ENCODE peak calls at places on chromosomes 11 and 22, in five cellular contexts. One of them, this sample, is unnamed.

GRCh38 chr22:26172389-26172990 is 3.2 kb downstream of the SEZ6L start:
- DNase-seq in left ventricle myocardium inferior: no peak
- DNase-seq in foreskin keratinocyte: peak; percentile 17
- DNase-seq in HepG2: peak; percentile 53
- DNase-seq in cardiac muscle cell: peak; percentile 75
- DNase-seq in this sample: no peak

GRCh38 chr22:31107206-31108118 is at the start of gene SELENOM:
- DNase-seq in foreskin keratinocyte: peak; percentile 94
- DNase-seq in cardiac muscle cell: peak; percentile 98
- DNase-seq in HepG2: peak; percentile 86
- DNase-seq in left ventricle myocardium inferior: peak; percentile 97
- DNase-seq in this sample: peak; percentile 98

GRCh38 chr22:49517211-49517610 is 310.5 kb downstream of the BRD1 start:
- DNase-seq in cardiac muscle cell: no peak
- DNase-seq in HepG2: no peak
- DNase-seq in foreskin keratinocyte: no peak
- DNase-seq in left ventricle myocardium inferior: no peak
- DNase-seq in this sample: no peak

GRCh38 chr11:117819096-117820040 is 5.2 kb downstream of the FXYD2 start:
- DNase-seq in HepG2: peak; percentile 61
- DNase-seq in foreskin keratinocyte: peak; percentile 62
- DNase-seq in left ventricle myocardium inferior: peak; percentile 71
- DNase-seq in cardiac muscle cell: peak; percentile 86
- DNase-seq in this sample: peak; percentile 66

GRCh38 chr11:8127442-8127841 is 41.4 kb downstream of the RIC3 start:
- DNase-seq in left ventricle myocardium inferior: no peak
- DNase-seq in foreskin keratinocyte: no peak
- DNase-seq in cardiac muscle cell: no peak
- DNase-seq in HepG2: no peak
- DNase-seq in this sample: no peak

GRCh38 chr11:122033193-122033592 is 82.8 kb downstream of the BLID start:
- DNase-seq in cardiac muscle cell: no peak
- DNase-seq in foreskin keratinocyte: no peak
- DNase-seq in HepG2: no peak
- DNase-seq in left ventricle myocardium inferior: no peak
- DNase-seq in this sample: no peak

GRCh38 chr11:57426754-57427691 is at the start of gene SLC43A3:
- DNase-seq in foreskin keratinocyte: peak; percentile 91
- DNase-seq in cardiac muscle cell: peak; percentile 36
- DNase-seq in HepG2: peak; percentile 19
- DNase-seq in left ventricle myocardium inferior: peak; percentile 75
- DNase-seq in this sample: peak; percentile 83

GRCh38 chr11:26229270-26229669 is 102.7 kb upstream of the ANO3 start:
- DNase-seq in foreskin keratinocyte: peak; percentile 88
- DNase-seq in left ventricle myocardium inferior: no peak
- DNase-seq in HepG2: no peak
- DNase-seq in cardiac muscle cell: no peak
- DNase-seq in this sample: no peak

GRCh38 chr11:134393638-134394037 is 18.4 kb downstream of the B3GAT1 start:
- DNase-seq in foreskin keratinocyte: no peak
- DNase-seq in left ventricle myocardium inferior: no peak
- DNase-seq in cardiac muscle cell: peak; percentile 42
- DNase-seq in HepG2: peak; percentile 13
- DNase-seq in this sample: no peak

GRCh38 chr22:43181321-43182076 is 5.4 kb downstream of the TTLL12 start:
- DNase-seq in foreskin keratinocyte: no peak
- DNase-seq in left ventricle myocardium inferior: no peak
- DNase-seq in HepG2: no peak
- DNase-seq in cardiac muscle cell: no peak
- DNase-seq in this sample: no peak

GRCh38 chr22:27480487-27480886 is 321.1 kb downstream of the MN1 start:
- DNase-seq in left ventricle myocardium inferior: no peak
- DNase-seq in HepG2: peak; percentile 74
- DNase-seq in cardiac muscle cell: no peak
- DNase-seq in foreskin keratinocyte: no peak
- DNase-seq in this sample: no peak

GRCh38 chr22:35189559-35189958 is 67.7 kb upstream of the HMGXB4 start:
- DNase-seq in foreskin keratinocyte: no peak
- DNase-seq in cardiac muscle cell: no peak
- DNase-seq in HepG2: no peak
- DNase-seq in left ventricle myocardium inferior: no peak
- DNase-seq in this sample: no peak

GRCh38 chr22:45083659-45084305 is 74.0 kb upstream of the PHF21B start:
- DNase-seq in cardiac muscle cell: no peak
- DNase-seq in foreskin keratinocyte: peak; percentile 65
- DNase-seq in left ventricle myocardium inferior: no peak
- DNase-seq in HepG2: no peak
- DNase-seq in this sample: no peak

GRCh38 chr11:19187880-19188279 is 13.9 kb downstream of the CSRP3 start:
- DNase-seq in left ventricle myocardium inferior: no peak
- DNase-seq in cardiac muscle cell: no peak
- DNase-seq in foreskin keratinocyte: no peak
- DNase-seq in HepG2: peak; percentile 46
- DNase-seq in this sample: no peak

GRCh38 chr11:76626921-76627391 is 43.6 kb downstream of the LRRC32 start:
- DNase-seq in cardiac muscle cell: no peak
- DNase-seq in HepG2: no peak
- DNase-seq in foreskin keratinocyte: no peak
- DNase-seq in left ventricle myocardium inferior: no peak
- DNase-seq in this sample: no peak

GRCh38 chr22:50329236-50329635 is 2.4 kb upstream of the DENND6B start:
- DNase-seq in foreskin keratinocyte: peak; percentile 88
- DNase-seq in HepG2: no peak
- DNase-seq in left ventricle myocardium inferior: no peak
- DNase-seq in cardiac muscle cell: no peak
- DNase-seq in this sample: no peak

GRCh38 chr11:61120099-61120864 is 18.0 kb downstream of the CD5 start:
- DNase-seq in cardiac muscle cell: no peak
- DNase-seq in foreskin keratinocyte: no peak
- DNase-seq in HepG2: no peak
- DNase-seq in left ventricle myocardium inferior: no peak
- DNase-seq in this sample: no peak

GRCh38 chr11:71117311-71117710 is 135.1 kb downstream of the SHANK2 start:
- DNase-seq in cardiac muscle cell: no peak
- DNase-seq in HepG2: no peak
- DNase-seq in foreskin keratinocyte: peak; percentile 61
- DNase-seq in left ventricle myocardium inferior: no peak
- DNase-seq in this sample: no peak

GRCh38 chr11:30131535-30131934 is 99.3 kb upstream of the FSHB start:
- DNase-seq in foreskin keratinocyte: peak; percentile 28
- DNase-seq in left ventricle myocardium inferior: no peak
- DNase-seq in cardiac muscle cell: peak; percentile 28
- DNase-seq in HepG2: peak; percentile 1
- DNase-seq in this sample: no peak

GRCh38 chr11:65786786-65787636 is at the start of gene OVOL1:
- DNase-seq in cardiac muscle cell: no peak
- DNase-seq in foreskin keratinocyte: no peak
- DNase-seq in HepG2: no peak
- DNase-seq in left ventricle myocardium inferior: no peak
- DNase-seq in this sample: no peak

GRCh38 chr22:21791635-21792625 is 56.3 kb upstream of the YPEL1 start:
- DNase-seq in left ventricle myocardium inferior: no peak
- DNase-seq in cardiac muscle cell: no peak
- DNase-seq in HepG2: no peak
- DNase-seq in foreskin keratinocyte: peak; percentile 49
- DNase-seq in this sample: no peak

GRCh38 chr22:48884292-48884691 is 943.4 kb downstream of the BRD1 start:
- DNase-seq in foreskin keratinocyte: no peak
- DNase-seq in cardiac muscle cell: no peak
- DNase-seq in HepG2: no peak
- DNase-seq in left ventricle myocardium inferior: peak; percentile 1
- DNase-seq in this sample: no peak

GRCh38 chr11:19087658-19088057 is 27.1 kb upstream of the MRGPRX2 start:
- DNase-seq in cardiac muscle cell: no peak
- DNase-seq in HepG2: no peak
- DNase-seq in left ventricle myocardium inferior: no peak
- DNase-seq in foreskin keratinocyte: peak; percentile 87
- DNase-seq in this sample: no peak

GRCh38 chr11:83257638-83258229 is 28.4 kb downstream of the CCDC90B start:
- DNase-seq in cardiac muscle cell: no peak
- DNase-seq in foreskin keratinocyte: peak; percentile 6
- DNase-seq in left ventricle myocardium inferior: no peak
- DNase-seq in HepG2: peak; percentile 56
- DNase-seq in this sample: no peak

GRCh38 chr11:106400949-106401545 is 323.6 kb downstream of the AASDHPPT start:
- DNase-seq in left ventricle myocardium inferior: no peak
- DNase-seq in cardiac muscle cell: no peak
- DNase-seq in HepG2: no peak
- DNase-seq in foreskin keratinocyte: no peak
- DNase-seq in this sample: no peak

GRCh38 chr11:119709638-119710346 is 19.2 kb downstream of the NECTIN1 start:
- DNase-seq in foreskin keratinocyte: no peak
- DNase-seq in left ventricle myocardium inferior: no peak
- DNase-seq in HepG2: no peak
- DNase-seq in cardiac muscle cell: peak; percentile 61
- DNase-seq in this sample: peak; percentile 65

GRCh38 chr11:69157156-69157821 is 1.6 kb downstream of the SMIM38 start:
- DNase-seq in cardiac muscle cell: no peak
- DNase-seq in left ventricle myocardium inferior: peak; percentile 74
- DNase-seq in HepG2: peak; percentile 91
- DNase-seq in foreskin keratinocyte: no peak
- DNase-seq in this sample: peak; percentile 76

GRCh38 chr22:43910178-43910695 is 13.4 kb upstream of the PNPLA3 start:
- DNase-seq in foreskin keratinocyte: no peak
- DNase-seq in left ventricle myocardium inferior: no peak
- DNase-seq in HepG2: no peak
- DNase-seq in cardiac muscle cell: no peak
- DNase-seq in this sample: no peak

GRCh38 chr11:88345408-88345807 is 7.9 kb upstream of the CTSC start:
- DNase-seq in foreskin keratinocyte: peak; percentile 64
- DNase-seq in left ventricle myocardium inferior: no peak
- DNase-seq in HepG2: no peak
- DNase-seq in cardiac muscle cell: no peak
- DNase-seq in this sample: no peak

GRCh38 chr11:75342966-75343870 is 8.2 kb downstream of the ARRB1 start:
- DNase-seq in HepG2: peak; percentile 95
- DNase-seq in cardiac muscle cell: no peak
- DNase-seq in left ventricle myocardium inferior: no peak
- DNase-seq in foreskin keratinocyte: no peak
- DNase-seq in this sample: no peak

GRCh38 chr11:75342231-75342918 is 9.1 kb downstream of the ARRB1 start:
- DNase-seq in HepG2: no peak
- DNase-seq in left ventricle myocardium inferior: no peak
- DNase-seq in cardiac muscle cell: no peak
- DNase-seq in foreskin keratinocyte: no peak
- DNase-seq in this sample: no peak

GRCh38 chr11:75344761-75345454 is 6.6 kb downstream of the ARRB1 start:
- DNase-seq in cardiac muscle cell: no peak
- DNase-seq in left ventricle myocardium inferior: no peak
- DNase-seq in HepG2: no peak
- DNase-seq in foreskin keratinocyte: no peak
- DNase-seq in this sample: no peak

GRCh38 chr11:75345455-75346224 is 5.8 kb downstream of the ARRB1 start:
- DNase-seq in HepG2: no peak
- DNase-seq in foreskin keratinocyte: no peak
- DNase-seq in left ventricle myocardium inferior: no peak
- DNase-seq in cardiac muscle cell: no peak
- DNase-seq in this sample: no peak

DNA sequence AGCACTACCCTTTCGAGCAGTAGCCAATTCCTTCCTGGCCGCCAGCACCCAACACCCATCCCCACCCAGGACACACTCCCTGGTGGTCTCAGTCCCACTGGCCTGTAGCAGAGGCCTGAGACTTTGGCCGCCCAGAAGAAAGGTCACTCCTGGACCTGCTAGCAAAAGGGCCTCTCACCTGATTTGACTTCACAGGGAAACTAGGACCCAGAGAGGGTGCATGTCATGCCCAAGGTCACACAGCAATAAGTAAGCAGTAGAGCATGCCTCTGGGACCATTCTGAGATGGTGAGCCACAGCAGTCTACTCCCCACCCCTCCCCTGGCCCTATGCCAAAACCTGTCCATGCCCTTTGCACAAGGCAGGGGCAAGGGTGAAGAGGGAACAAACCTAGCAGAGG is 7.3 kb downstream of the ARRB1 start:
- DNase-seq in left ventricle myocardium inferior: no peak
- DNase-seq in cardiac muscle cell: no peak
- DNase-seq in foreskin keratinocyte: no peak
- DNase-seq in HepG2: no peak
- DNase-seq in this sample: no peak
- H3K27ac ChIP-seq in left ventricle myocardium inferior: peak overlapping the region; percentile 94
- H3K27ac ChIP-seq in cardiac muscle cell: no peak overlapping the region
- H3K27ac ChIP-seq in foreskin keratinocyte: no peak overlapping the region
- H3K27ac ChIP-seq in HepG2: no peak overlapping the region
- H3K27ac ChIP-seq in this sample: peak overlapping the region; percentile 28

GRCh38 chr11:63708764-63709163 is 27.5 kb downstream of the RTN3 start:
- DNase-seq in foreskin keratinocyte: no peak
- DNase-seq in cardiac muscle cell: no peak
- DNase-seq in left ventricle myocardium inferior: no peak
- DNase-seq in HepG2: no peak
- DNase-seq in this sample: no peak

GRCh38 chr11:63699906-63700305 is 18.6 kb downstream of the RTN3 start:
- DNase-seq in left ventricle myocardium inferior: no peak
- DNase-seq in HepG2: no peak
- DNase-seq in foreskin keratinocyte: no peak
- DNase-seq in cardiac muscle cell: no peak
- DNase-seq in this sample: no peak

GRCh38 chr11:63709336-63709735 is 28.0 kb downstream of the RTN3 start:
- DNase-seq in HepG2: no peak
- DNase-seq in left ventricle myocardium inferior: no peak
- DNase-seq in foreskin keratinocyte: no peak
- DNase-seq in cardiac muscle cell: no peak
- DNase-seq in this sample: no peak

GRCh38 chr11:63710476-63711217 is 29.3 kb downstream of the RTN3 start:
- DNase-seq in left ventricle myocardium inferior: no peak
- DNase-seq in HepG2: no peak
- DNase-seq in foreskin keratinocyte: peak; percentile 18
- DNase-seq in cardiac muscle cell: peak; percentile 55
- DNase-seq in this sample: no peak

GRCh38 chr11:63705526-63705925 is 24.2 kb downstream of the RTN3 start:
- DNase-seq in foreskin keratinocyte: no peak
- DNase-seq in cardiac muscle cell: no peak
- DNase-seq in left ventricle myocardium inferior: no peak
- DNase-seq in HepG2: no peak
- DNase-seq in this sample: no peak
- H3K27ac ChIP-seq in foreskin keratinocyte: no peak overlapping the region
- H3K27ac ChIP-seq in cardiac muscle cell: no peak overlapping the region
- H3K27ac ChIP-seq in left ventricle myocardium inferior: no peak overlapping the region
- H3K27ac ChIP-seq in HepG2: no peak overlapping the region
- H3K27ac ChIP-seq in this sample: no peak overlapping the region

GRCh38 chr11:9498457-9499078 is 37.8 kb downstream of the ZNF143 start:
- DNase-seq in foreskin keratinocyte: no peak
- DNase-seq in HepG2: peak; percentile 23
- DNase-seq in left ventricle myocardium inferior: no peak
- DNase-seq in cardiac muscle cell: no peak
- DNase-seq in this sample: no peak
- H3K27ac ChIP-seq in foreskin keratinocyte: no peak overlapping the region
- H3K27ac ChIP-seq in HepG2: no peak overlapping the region
- H3K27ac ChIP-seq in left ventricle myocardium inferior: no peak overlapping the region
- H3K27ac ChIP-seq in cardiac muscle cell: no peak overlapping the region
- H3K27ac ChIP-seq in this sample: no peak overlapping the region

DNA sequence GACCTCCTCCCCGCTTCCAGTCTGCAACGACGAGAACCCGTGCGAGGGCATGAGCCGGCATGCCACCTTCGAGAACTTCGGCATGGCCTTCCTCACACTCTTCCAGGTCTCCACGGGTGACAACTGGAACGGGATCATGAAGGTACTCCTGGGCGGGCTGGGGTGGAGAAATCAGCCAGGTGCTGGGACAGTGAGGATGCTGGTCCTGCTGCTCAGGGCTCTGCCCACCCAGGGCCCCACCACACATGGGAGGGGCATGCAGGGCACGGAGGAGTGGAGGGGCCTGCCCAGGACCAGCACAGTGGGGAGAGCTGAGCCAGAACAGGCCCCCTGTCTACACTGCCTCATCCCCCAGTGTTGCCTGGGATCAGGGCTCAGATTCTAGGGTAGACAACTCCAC is 107.4 kb downstream of the CACNA1I start:
- DNase-seq in cardiac muscle cell: no peak
- DNase-seq in HepG2: no peak
- DNase-seq in left ventricle myocardium inferior: no peak
- DNase-seq in foreskin keratinocyte: no peak
- DNase-seq in this sample: no peak
- H3K27ac ChIP-seq in cardiac muscle cell: no peak overlapping the region
- H3K27ac ChIP-seq in HepG2: no peak overlapping the region
- H3K27ac ChIP-seq in left ventricle myocardium inferior: no peak overlapping the region
- H3K27ac ChIP-seq in foreskin keratinocyte: no peak overlapping the region
- H3K27ac ChIP-seq in this sample: no peak overlapping the region

This sample was measured in heart right ventricle.